ENCODE peak calls at places on chromosomes 12 and 14, in seven cellular contexts. C is ovary; Q is RWPE1; V is thoracic aorta; J is uterus; X is naive thymus-derived CD4-positive, alpha-beta T cell; K is cardiac muscle cell. Y is an unnamed sample.

GRCh38 chr14:43983721-43984120 is 523.4 kb downstream of the FSCB start:
- DNase-seq in Q (no peak), J (no peak), X (no peak), K (no peak), C (no peak), V (no peak), Y (no peak)

GRCh38 chr12:112778400-112778799 is 13.1 kb upstream of the RPH3A start:
- DNase-seq in Q (no peak), X (no peak), J (no peak), C (no peak), K (no peak), V (no peak), Y (no peak)

GRCh38 chr12:104121001-104121400 is 17.0 kb downstream of the NFYB start:
- DNase-seq in C (no peak), K (no peak), X (no peak), J (no peak), V (no peak), Q (peak; percentile 35), Y (no peak)

GRCh38 chr14:74619672-74620131 is 7.7 kb upstream of the LTBP2 start:
- DNase-seq in Q (peak; percentile 45), K (no peak), C (peak; percentile 89), J (peak; percentile 92), V (peak; percentile 90), X (no peak), Y (no peak)

GRCh38 chr14:50311337-50311973 is 574 bp downstream of the L2HGDH start:
- DNase-seq in K (no peak), X (no peak), C (no peak), Q (peak; percentile 81), J (no peak), V (no peak), Y (no peak)

GRCh38 chr14:44963775-44964380 is 1.9 kb downstream of the TOGARAM1 start:
- DNase-seq in V (no peak), J (no peak), Q (peak; percentile 5), X (no peak), C (no peak), K (no peak), Y (no peak)

GRCh38 chr14:103121846-103122577 is 1.2 kb upstream of the TNFAIP2 start:
- DNase-seq in X (no peak), K (peak; percentile 76), J (peak; percentile 94), C (peak; percentile 92), V (no peak), Q (peak; percentile 57), Y (no peak)

GRCh38 chr12:54140958-54141388 is 47.8 kb downstream of the SMUG1 start:
- DNase-seq in Q (no peak), X (no peak), J (peak; percentile 72), C (peak; percentile 64), K (no peak), V (no peak), Y (no peak)

GRCh38 chr14:61451491-61451890 is 130.1 kb downstream of the PRKCH start:
- DNase-seq in V (no peak), K (no peak), J (no peak), C (no peak), Q (no peak), X (no peak), Y (no peak)

GRCh38 chr12:39341179-39341578 is 101.7 kb downstream of the KIF21A start:
- DNase-seq in Q (no peak), X (no peak), K (no peak), J (no peak), V (no peak), C (no peak), Y (no peak)

GRCh38 chr12:127060310-127060847 is 1206.6 kb upstream of the TMEM132C start:
- DNase-seq in K (no peak), Q (no peak), X (no peak), C (no peak), J (no peak), V (no peak), Y (no peak)

GRCh38 chr12:115209230-115209629 is 525.3 kb upstream of the TBX3 start:
- DNase-seq in Q (no peak), C (no peak), V (no peak), X (no peak), K (peak; percentile 54), J (no peak), Y (no peak)

GRCh38 chr12:45725631-45726593 is 3.6 kb upstream of the ARID2 start:
- DNase-seq in K (peak; percentile 45), C (no peak), V (no peak), X (peak; percentile 65), J (no peak), Q (peak; percentile 45), Y (no peak)

GRCh38 chr12:57485695-57486094 is 2.2 kb upstream of the MARS1 start:
- DNase-seq in X (no peak), K (no peak), V (no peak), Q (no peak), C (no peak), J (no peak), Y (no peak)

GRCh38 chr12:70360218-70360617 is 5.9 kb upstream of the KCNMB4 start:
- DNase-seq in X (no peak), K (no peak), V (no peak), J (no peak), C (no peak), Q (no peak), Y (no peak)

GRCh38 chr14:58808828-58809227 is 171.1 kb downstream of the DACT1 start:
- DNase-seq in J (no peak), C (peak; percentile 61), K (no peak), X (no peak), V (no peak), Q (no peak), Y (peak; percentile 18)

GRCh38 chr14:104967414-104968152 is 10.6 kb downstream of the AHNAK2 start:
- DNase-seq in J (peak; percentile 73), K (peak; percentile 49), V (no peak), X (no peak), C (peak; percentile 59), Q (peak; percentile 47), Y (no peak)

GRCh38 chr14:104966261-104967143 is 11.7 kb downstream of the AHNAK2 start:
- DNase-seq in X (no peak), C (no peak), K (no peak), J (no peak), Q (no peak), V (no peak), Y (no peak)

GRCh38 chr14:104965561-104966231 is 12.5 kb downstream of the AHNAK2 start:
- DNase-seq in C (no peak), Q (no peak), J (no peak), K (no peak), X (no peak), V (no peak), Y (no peak)

GRCh38 chr14:104968153-104968527 is 10.0 kb downstream of the AHNAK2 start:
- DNase-seq in X (no peak), Q (peak; percentile 68), V (no peak), K (peak; percentile 51), C (peak; percentile 83), J (peak; percentile 93), Y (no peak)

DNA sequence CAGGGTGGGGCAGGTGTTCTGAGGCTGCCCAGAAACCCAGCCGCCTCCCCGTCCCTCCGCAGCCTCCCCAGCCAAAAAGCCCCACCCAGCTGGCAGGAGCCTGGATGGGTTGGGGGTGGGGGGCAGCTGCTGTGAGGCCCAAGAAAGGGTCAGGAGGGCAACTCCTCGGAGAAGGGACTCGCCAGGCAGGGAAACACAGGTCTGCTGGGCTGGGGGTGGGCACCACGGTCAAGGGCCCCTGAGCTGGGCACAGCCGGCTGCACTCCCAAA is 11.1 kb downstream of the AHNAK2 start:
- DNase-seq in X (no peak), V (no peak), J (peak; percentile 37), Q (no peak), C (no peak), K (no peak), Y (no peak)
- H3K27ac ChIP-seq in X (no peak overlapping the region), V (peak overlapping the region; percentile 94), J (peak overlapping the region; percentile 95), Q (peak overlapping the region; percentile 100), C (no peak overlapping the region), K (no peak overlapping the region), Y (peak overlapping the region; percentile 100)

GRCh38 chr12:29688914-29689313 is 94.8 kb downstream of the TMTC1 start:
- DNase-seq in Q (no peak), X (no peak), K (no peak), V (no peak), J (no peak), C (no peak), Y (no peak)
- H3K27ac ChIP-seq in Q (no peak overlapping the region), X (no peak overlapping the region), K (no peak overlapping the region), V (no peak overlapping the region), J (no peak overlapping the region), C (no peak overlapping the region), Y (no peak overlapping the region)

GRCh38 chr14:32471183-32471582 is 142.1 kb downstream of the AKAP6 start:
- DNase-seq in J (no peak), K (no peak), V (no peak), C (no peak), Q (no peak), X (no peak), Y (no peak)
- H3K27ac ChIP-seq in J (no peak overlapping the region), K (no peak overlapping the region), V (peak overlapping the region; percentile 65), C (no peak overlapping the region), Q (no peak overlapping the region), X (no peak overlapping the region), Y (peak overlapping the region; percentile 99)

GRCh38 chr12:28017126-28017872 is 44.8 kb upstream of the PTHLH start:
- DNase-seq in C (no peak), Q (no peak), V (no peak), J (no peak), X (no peak), K (no peak), Y (peak; percentile 71)

GRCh38 chr12:28014196-28014595 is 41.7 kb upstream of the PTHLH start:
- DNase-seq in J (no peak), V (no peak), K (no peak), C (no peak), X (no peak), Q (no peak), Y (no peak)

GRCh38 chr12:28021704-28022103 is 49.2 kb upstream of the PTHLH start:
- DNase-seq in Q (peak; percentile 36), K (no peak), J (no peak), V (no peak), C (no peak), X (no peak), Y (peak; percentile 85)

GRCh38 chr12:28015165-28015564 is 42.6 kb upstream of the PTHLH start:
- DNase-seq in K (no peak), Q (no peak), J (no peak), C (no peak), X (no peak), V (no peak), Y (no peak)

DNA sequence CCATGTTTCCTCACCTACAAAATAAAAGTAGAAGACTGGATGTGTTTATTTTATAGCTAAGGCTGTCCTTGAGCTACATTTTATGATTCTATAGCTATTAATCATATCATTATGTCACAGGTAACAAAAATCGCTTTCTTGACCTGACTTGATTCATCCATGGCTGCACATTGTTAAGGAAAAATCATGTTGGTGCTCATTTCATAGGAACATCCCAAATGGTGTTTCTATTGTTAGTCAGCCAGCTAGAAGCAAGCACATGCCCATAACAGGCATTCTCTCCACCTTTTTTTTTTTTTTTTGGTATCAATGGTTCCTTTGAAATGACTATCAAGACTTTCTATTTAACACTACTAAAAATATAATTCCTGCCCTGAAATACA is 45.3 kb upstream of the PTHLH start:
- DNase-seq in J (no peak), V (no peak), K (no peak), X (no peak), Q (no peak), C (no peak), Y (peak; percentile 83)
- H3K27ac ChIP-seq in J (no peak overlapping the region), V (no peak overlapping the region), K (no peak overlapping the region), X (no peak overlapping the region), Q (no peak overlapping the region), C (no peak overlapping the region), Y (peak overlapping the region; percentile 81)